ENCODE peak calls at places on chromosomes 13 and 19, in six cellular contexts. J, S, H, Y, L and G are unnamed samples.

GRCh38 chr19:42488783-42489521 is 39.3 kb downstream of the CEACAM1 start:
- DNase-seq in J (peak; percentile 6), S (no peak), H (peak; percentile 20), Y (no peak), L (no peak), G (no peak)

GRCh38 chr19:56076413-56076998 is 44.6 kb downstream of the ZNF787 start:
- DNase-seq in J (peak; percentile 77), S (peak; percentile 65), H (peak; percentile 62), Y (peak; percentile 65), L (peak; percentile 64), G (peak; percentile 17)

GRCh38 chr13:48533986-48534600 is 1.2 kb upstream of the RCBTB2 start:
- DNase-seq in J (peak; percentile 49), S (no peak), H (peak; percentile 27), Y (no peak), L (no peak), G (no peak)

GRCh38 chr19:20078696-20079095 is 896 bp downstream of the ZNF90 start:
- DNase-seq in J (peak; percentile 47), S (peak; percentile 68), H (peak; percentile 55), Y (peak; percentile 57), L (peak; percentile 59), G (no peak)

GRCh38 chr19:35425682-35426081 is 22.4 kb upstream of the FFAR2 start:
- DNase-seq in J (no peak), S (no peak), H (no peak), Y (no peak), L (no peak), G (no peak)

GRCh38 chr13:112118451-112119064 is 51.6 kb downstream of the SOX1 start:
- DNase-seq in J (no peak), S (no peak), H (no peak), Y (no peak), L (no peak), G (no peak)

GRCh38 chr13:101434486-101434885 is 18.0 kb upstream of the ITGBL1 start:
- DNase-seq in J (no peak), S (no peak), H (no peak), Y (no peak), L (no peak), G (no peak)

GRCh38 chr13:19961924-19962323 is 3.4 kb downstream of the ZMYM2 start:
- DNase-seq in J (no peak), S (no peak), H (no peak), Y (no peak), L (no peak), G (no peak)

GRCh38 chr19:2254052-2254872 is 2.0 kb downstream of the JSRP1 start:
- DNase-seq in J (no peak), S (peak; percentile 69), H (peak; percentile 84), Y (peak; percentile 64), L (peak; percentile 76), G (no peak)

GRCh38 chr19:47190167-47190727 is 40.8 kb downstream of the BBC3 start:
- DNase-seq in J (peak; percentile 89), S (peak; percentile 84), H (no peak), Y (peak; percentile 74), L (peak; percentile 41), G (peak; percentile 59)

GRCh38 chr19:35013047-35013819 is 13.1 kb downstream of the GRAMD1A start:
- DNase-seq in J (peak; percentile 75), S (peak; percentile 93), H (peak; percentile 76), Y (peak; percentile 88), L (peak; percentile 76), G (peak; percentile 85)

GRCh38 chr19:34881982-34882381 is 44.7 kb upstream of the ZNF30 start:
- DNase-seq in J (no peak), S (no peak), H (no peak), Y (no peak), L (no peak), G (no peak)

GRCh38 chr19:44657211-44657921 is 13.7 kb downstream of the PVR start:
- DNase-seq in J (peak; percentile 71), S (peak; percentile 89), H (peak; percentile 81), Y (peak; percentile 81), L (peak; percentile 80), G (peak; percentile 61)

GRCh38 chr13:49400755-49401659 is 42.9 kb downstream of the CAB39L start:
- DNase-seq in J (no peak), S (no peak), H (peak; percentile 22), Y (no peak), L (peak; percentile 97), G (no peak)

GRCh38 chr19:4445963-4446668 is 11.5 kb downstream of the UBXN6 start:
- DNase-seq in J (no peak), S (peak; percentile 56), H (no peak), Y (peak; percentile 80), L (no peak), G (no peak)

GRCh38 chr19:36266375-36266961 is 51.6 kb downstream of the ZNF146 start:
- DNase-seq in J (no peak), S (peak; percentile 93), H (no peak), Y (no peak), L (no peak), G (no peak)

GRCh38 chr19:41530761-41531301 is 45.1 kb upstream of the CEACAM21 start:
- DNase-seq in J (peak; percentile 47), S (no peak), H (no peak), Y (no peak), L (no peak), G (no peak)

GRCh38 chr19:29104605-29105241 is 108.2 kb downstream of the UQCRFS1 start:
- DNase-seq in J (no peak), S (no peak), H (no peak), Y (peak; percentile 1), L (no peak), G (no peak)

GRCh38 chr13:76383671-76384461 is 502.3 kb downstream of the KCTD12 start:
- DNase-seq in J (peak; percentile 63), S (no peak), H (no peak), Y (no peak), L (peak; percentile 38), G (no peak)

DNA sequence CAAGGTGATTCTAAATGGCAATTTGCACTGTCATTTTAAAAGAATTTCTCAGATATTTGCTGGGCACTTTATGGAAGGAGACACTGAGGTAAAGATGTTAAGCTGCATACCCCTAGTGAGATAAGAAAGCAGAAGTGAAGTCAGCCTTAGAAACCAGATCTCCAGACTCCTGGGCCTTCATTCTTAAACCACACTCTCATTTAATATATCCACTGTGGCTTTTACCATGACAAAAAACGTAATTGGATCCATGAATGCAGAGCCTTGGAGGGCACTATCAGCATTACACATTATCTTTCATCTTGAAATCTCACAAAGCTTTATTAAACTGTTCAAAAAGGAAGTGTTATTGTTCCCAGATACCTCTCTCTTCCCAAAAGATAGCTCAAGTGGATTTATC is 1060.5 kb downstream of the EFNB2 start:
- DNase-seq in J (peak; percentile 41), S (no peak), H (no peak), Y (no peak), L (peak; percentile 7), G (no peak)
- H3K9me3 ChIP-seq in J (no peaks in the 10 kb centered on the region), S (no peaks in the 10 kb centered on the region), H (no peaks in the 10 kb centered on the region), Y (no peaks in the 10 kb centered on the region), L (no peaks in the 10 kb centered on the region), G (no peaks in the 10 kb centered on the region)

GRCh38 chr13:99974939-99975561 is 3.5 kb upstream of the ZIC5 start:
- DNase-seq in J (no peak), S (no peak), H (peak; percentile 53), Y (no peak), L (peak; percentile 0), G (no peak)
- H3K27me3 ChIP-seq in J (no peaks in the 10 kb centered on the region), S (no peaks in the 10 kb centered on the region), H (peaks cover 68% of the 10 kb centered on the region), Y (peaks cover 14% of the 10 kb centered on the region), L (peaks cover 97% of the 10 kb centered on the region), G (peaks cover 89% of the 10 kb centered on the region)

GRCh38 chr13:28257305-28257704 is 119.0 kb downstream of the PAN3 start:
- DNase-seq in J (no peak), S (no peak), H (no peak), Y (no peak), L (no peak), G (no peak)

GRCh38 chr13:28252547-28252946 is 114.2 kb downstream of the PAN3 start:
- DNase-seq in J (no peak), S (no peak), H (no peak), Y (no peak), L (no peak), G (no peak)

DNA sequence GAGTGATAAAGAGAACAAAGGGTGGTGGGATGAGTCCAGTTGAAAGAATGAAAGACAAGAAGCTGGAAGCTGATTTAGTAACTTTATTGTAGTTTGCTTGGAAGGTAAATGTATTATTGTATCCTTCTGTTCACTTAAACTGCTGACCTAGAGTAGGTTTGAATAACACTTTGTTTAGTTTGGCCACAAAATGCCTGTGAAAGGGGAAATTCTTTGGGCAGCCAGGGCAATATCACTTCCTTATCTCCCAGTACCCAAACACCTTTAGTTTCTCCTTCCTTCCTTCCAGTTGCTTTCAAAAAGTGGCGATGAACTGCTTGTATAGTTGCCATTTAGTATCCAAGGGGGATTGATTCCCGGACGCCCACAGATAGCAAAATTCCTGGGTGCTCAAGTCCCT is 120.1 kb downstream of the PAN3 start:
- DNase-seq in J (no peak), S (no peak), H (no peak), Y (no peak), L (no peak), G (no peak)
- H3K9me3 ChIP-seq in J (no peaks in the 10 kb centered on the region), S (no peaks in the 10 kb centered on the region), H (no peaks in the 10 kb centered on the region), Y (no peaks in the 10 kb centered on the region), L (no peaks in the 10 kb centered on the region), G (no peaks in the 10 kb centered on the region)

GRCh38 chr19:50549059-50549926 is 18.9 kb downstream of the LRRC4B start:
- DNase-seq in J (no peak), S (no peak), H (no peak), Y (no peak), L (no peak), G (no peak)
- H3K27me3 ChIP-seq in J (peaks cover 38% of the 10 kb centered on the region), S (no peaks in the 10 kb centered on the region), H (peaks cover 53% of the 10 kb centered on the region), Y (no peaks in the 10 kb centered on the region), L (no peaks in the 10 kb centered on the region), G (peaks cover 42% of the 10 kb centered on the region)

GRCh38 chr19:16944626-16945363 is 56.0 kb downstream of the F2RL3 start:
- DNase-seq in J (no peak), S (no peak), H (no peak), Y (no peak), L (peak; percentile 90), G (no peak)

GRCh38 chr19:16943942-16944625 is 55.3 kb downstream of the F2RL3 start:
- DNase-seq in J (no peak), S (no peak), H (no peak), Y (no peak), L (no peak), G (no peak)

GRCh38 chr19:16940626-16941025 is 51.8 kb downstream of the F2RL3 start:
- DNase-seq in J (no peak), S (no peak), H (no peak), Y (no peak), L (no peak), G (no peak)

GRCh38 chr19:16945364-16945714 is 56.5 kb downstream of the F2RL3 start:
- DNase-seq in J (no peak), S (no peak), H (no peak), Y (no peak), L (no peak), G (no peak)

DNA sequence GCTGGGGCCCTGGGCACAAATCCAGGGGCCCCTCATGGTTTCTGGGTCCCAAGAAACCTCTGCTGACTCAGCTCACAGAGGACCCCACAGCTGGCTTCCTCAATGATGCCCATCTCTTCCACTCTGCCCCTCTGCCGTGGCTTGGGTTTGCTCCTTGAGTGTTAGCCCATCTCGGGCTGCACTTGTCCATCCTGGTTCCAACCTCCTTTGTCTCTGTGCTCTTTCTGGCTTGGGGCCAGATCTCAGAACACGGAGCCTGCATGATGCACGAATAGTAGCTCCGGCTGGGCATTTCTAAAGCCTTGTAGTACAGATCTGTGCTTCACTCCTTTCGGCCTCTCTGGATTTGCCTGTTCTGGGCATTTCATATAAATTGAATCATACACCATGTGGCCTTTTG is 53.8 kb downstream of the F2RL3 start:
- DNase-seq in J (no peak), S (no peak), H (no peak), Y (no peak), L (no peak), G (no peak)
- H3K9me3 ChIP-seq in J (no peaks in the 10 kb centered on the region), S (no peaks in the 10 kb centered on the region), H (no peaks in the 10 kb centered on the region), Y (no peaks in the 10 kb centered on the region), L (no peaks in the 10 kb centered on the region), G (no peaks in the 10 kb centered on the region)